ENCODE peak calls at places on chromosomes 1 and 21, in nine cellular contexts. K is GM19239; Z is CD8-positive, alpha-beta memory T cell; M is caudate nucleus; N is activated T-cell treated with anti-CD3 and anti-CD28 coated beads for 24 hours; X is stromal cell of bone marrow; D is GM23248; Q is germinal center; I is cardiac muscle cell. H is an unnamed sample.

GRCh38 chr1:29425656-29426055 is 189.3 kb downstream of the PTPRU start:
- DNase-seq in K (no peak), Z (no peak), M (no peak), N (no peak), X (no peak), D (no peak), Q (no peak), I (no peak), H (no peak)

GRCh38 chr1:242454262-242455051 is 70.0 kb downstream of the PLD5 start:
- DNase-seq in K (peak; percentile 15), Z (no peak), M (no peak), N (no peak), X (peak; percentile 13), D (peak; percentile 64), Q (peak; percentile 14), I (peak; percentile 44), H (no peak)

GRCh38 chr1:87104945-87105344 is 190.5 kb downstream of the HS2ST1 start:
- DNase-seq in K (no peak), Z (no peak), M (no peak), N (no peak), X (no peak), D (peak; percentile 10), Q (no peak), I (no peak), H (no peak)

GRCh38 chr21:26732442-26733221 is 112.6 kb downstream of the ADAMTS1 start:
- DNase-seq in K (no peak), Z (no peak), M (peak; percentile 16), N (no peak), X (peak; percentile 30), D (peak; percentile 78), Q (no peak), I (peak; percentile 72), H (no peak)

GRCh38 chr1:1058921-1059493 is 15.1 kb downstream of the RNF223 start:
- DNase-seq in K (peak; percentile 65), Z (no peak), M (peak; percentile 23), N (no peak), X (no peak), D (peak; percentile 41), Q (no peak), I (peak; percentile 6), H (no peak)

GRCh38 chr21:18369115-18369514 is 34.5 kb downstream of the TMPRSS15 start:
- DNase-seq in K (no peak), Z (no peak), M (no peak), N (no peak), X (no peak), D (no peak), Q (no peak), I (no peak), H (no peak)

GRCh38 chr1:202234331-202235002 is 40.9 kb downstream of the LGR6 start:
- DNase-seq in K (no peak), Z (no peak), M (no peak), N (no peak), X (no peak), D (peak; percentile 31), Q (no peak), I (no peak), H (no peak)

GRCh38 chr1:43931711-43932660 is 1.6 kb upstream of the ARTN start:
- DNase-seq in K (no peak), Z (no peak), M (no peak), N (no peak), X (no peak), D (no peak), Q (no peak), I (no peak), H (no peak)

GRCh38 chr1:153490272-153491051 is 30.0 kb upstream of the S100A7 start:
- DNase-seq in K (no peak), Z (no peak), M (no peak), N (no peak), X (peak; percentile 94), D (peak; percentile 98), Q (no peak), I (peak; percentile 94), H (no peak)

GRCh38 chr1:30627206-30627605 is 96.2 kb downstream of the MATN1 start:
- DNase-seq in K (no peak), Z (no peak), M (no peak), N (no peak), X (no peak), D (no peak), Q (no peak), I (no peak), H (no peak)

GRCh38 chr1:62011007-62011406 is 183.6 kb upstream of the L1TD1 start:
- DNase-seq in K (no peak), Z (no peak), M (no peak), N (no peak), X (no peak), D (no peak), Q (no peak), I (no peak), H (no peak)

GRCh38 chr1:221101792-221102191 is 222.5 kb downstream of the HLX start:
- DNase-seq in K (no peak), Z (no peak), M (no peak), N (no peak), X (peak; percentile 76), D (peak; percentile 78), Q (no peak), I (peak; percentile 61), H (no peak)

GRCh38 chr1:23084880-23085279 is 65.6 kb downstream of the KDM1A start:
- DNase-seq in K (no peak), Z (no peak), M (no peak), N (no peak), X (no peak), D (no peak), Q (no peak), I (no peak), H (no peak)

H was measured in effector memory CD4-positive, alpha-beta T cell.